ENCODE peak calls at places on chromosomes 6 and 20, in six cellular contexts. One of them, this sample, is unnamed.

GRCh38 chr20:39885975-39886649 is 802.9 kb downstream of the MAFB start:
- DNase-seq in omental fat pad: peak
- DNase-seq in AG09319: peak
- DNase-seq in GM06990: no peak
- DNase-seq in GM13977: peak
- DNase-seq in retinal pigment epithelial cell: peak
- DNase-seq in this sample: peak

GRCh38 chr20:39468703-39469102 is 506.6 kb downstream of the DHX35 start:
- DNase-seq in omental fat pad: no peak
- DNase-seq in AG09319: no peak
- DNase-seq in GM06990: no peak
- DNase-seq in GM13977: no peak
- DNase-seq in retinal pigment epithelial cell: no peak
- DNase-seq in this sample: no peak

GRCh38 chr20:21609221-21609620 is 95.4 kb upstream of the NKX2-2 start:
- DNase-seq in omental fat pad: no peak
- DNase-seq in AG09319: no peak
- DNase-seq in GM06990: no peak
- DNase-seq in GM13977: no peak
- DNase-seq in retinal pigment epithelial cell: no peak
- DNase-seq in this sample: no peak

GRCh38 chr20:22583773-22584629 is at the start of gene FOXA2:
- DNase-seq in omental fat pad: no peak
- DNase-seq in AG09319: no peak
- DNase-seq in GM06990: no peak
- DNase-seq in GM13977: no peak
- DNase-seq in retinal pigment epithelial cell: no peak
- DNase-seq in this sample: peak

GRCh38 chr20:56385130-56385529 is 6.9 kb downstream of the AURKA start:
- DNase-seq in omental fat pad: no peak
- DNase-seq in AG09319: no peak
- DNase-seq in GM06990: no peak
- DNase-seq in GM13977: no peak
- DNase-seq in retinal pigment epithelial cell: no peak
- DNase-seq in this sample: no peak

GRCh38 chr6:70860044-70860443 is 96.8 kb downstream of the B3GAT2 start:
- DNase-seq in omental fat pad: no peak
- DNase-seq in AG09319: no peak
- DNase-seq in GM06990: no peak
- DNase-seq in GM13977: no peak
- DNase-seq in retinal pigment epithelial cell: no peak
- DNase-seq in this sample: no peak

GRCh38 chr6:56334937-56335336 is 87.6 kb upstream of the COL21A1 start:
- DNase-seq in omental fat pad: no peak
- DNase-seq in AG09319: no peak
- DNase-seq in GM06990: no peak
- DNase-seq in GM13977: no peak
- DNase-seq in retinal pigment epithelial cell: no peak
- DNase-seq in this sample: no peak

GRCh38 chr6:121826156-121826810 is 390.8 kb downstream of the GJA1 start:
- DNase-seq in omental fat pad: no peak
- DNase-seq in AG09319: no peak
- DNase-seq in GM06990: no peak
- DNase-seq in GM13977: no peak
- DNase-seq in retinal pigment epithelial cell: peak
- DNase-seq in this sample: no peak

GRCh38 chr6:6631526-6632276 is 43.2 kb downstream of the LY86 start:
- DNase-seq in omental fat pad: no peak
- DNase-seq in AG09319: no peak
- DNase-seq in GM06990: no peak
- DNase-seq in GM13977: no peak
- DNase-seq in retinal pigment epithelial cell: no peak
- DNase-seq in this sample: no peak

GRCh38 chr6:7196019-7196402 is 88.2 kb downstream of the RREB1 start:
- DNase-seq in omental fat pad: no peak
- DNase-seq in AG09319: no peak
- DNase-seq in GM06990: no peak
- DNase-seq in GM13977: no peak
- DNase-seq in retinal pigment epithelial cell: no peak
- DNase-seq in this sample: no peak

GRCh38 chr6:33613146-33613793 is 7.9 kb upstream of the ITPR3 start:
- DNase-seq in omental fat pad: no peak
- DNase-seq in AG09319: no peak
- DNase-seq in GM06990: no peak
- DNase-seq in GM13977: no peak
- DNase-seq in retinal pigment epithelial cell: peak
- DNase-seq in this sample: no peak

GRCh38 chr20:24149881-24150307 is 161.3 kb upstream of the GGTLC1 start:
- DNase-seq in omental fat pad: no peak
- DNase-seq in AG09319: no peak
- DNase-seq in GM06990: no peak
- DNase-seq in GM13977: no peak
- DNase-seq in retinal pigment epithelial cell: no peak
- DNase-seq in this sample: peak

GRCh38 chr20:50536333-50536732 is 26.1 kb downstream of the PTPN1 start:
- DNase-seq in omental fat pad: no peak
- DNase-seq in AG09319: no peak
- DNase-seq in GM06990: no peak
- DNase-seq in GM13977: no peak
- DNase-seq in retinal pigment epithelial cell: peak
- DNase-seq in this sample: no peak

GRCh38 chr6:143529095-143529494 is 17.6 kb upstream of the FUCA2 start:
- DNase-seq in omental fat pad: no peak
- DNase-seq in AG09319: no peak
- DNase-seq in GM06990: no peak
- DNase-seq in GM13977: no peak
- DNase-seq in retinal pigment epithelial cell: no peak
- DNase-seq in this sample: no peak

GRCh38 chr6:101931766-101932165 is 538.3 kb downstream of the GRIK2 start:
- DNase-seq in omental fat pad: no peak
- DNase-seq in AG09319: no peak
- DNase-seq in GM06990: no peak
- DNase-seq in GM13977: no peak
- DNase-seq in retinal pigment epithelial cell: no peak
- DNase-seq in this sample: no peak

GRCh38 chr6:150881911-150882481 is 16.5 kb downstream of the MTHFD1L start:
- DNase-seq in omental fat pad: no peak
- DNase-seq in AG09319: peak
- DNase-seq in GM06990: no peak
- DNase-seq in GM13977: no peak
- DNase-seq in retinal pigment epithelial cell: peak
- DNase-seq in this sample: no peak

GRCh38 chr6:37607949-37608348 is 89.7 kb downstream of the MDGA1 start:
- DNase-seq in omental fat pad: no peak
- DNase-seq in AG09319: no peak
- DNase-seq in GM06990: no peak
- DNase-seq in GM13977: no peak
- DNase-seq in retinal pigment epithelial cell: no peak
- DNase-seq in this sample: no peak

GRCh38 chr6:47098570-47098993 is 56.5 kb upstream of the ADGRF1 start:
- DNase-seq in omental fat pad: no peak
- DNase-seq in AG09319: peak
- DNase-seq in GM06990: no peak
- DNase-seq in GM13977: no peak
- DNase-seq in retinal pigment epithelial cell: no peak
- DNase-seq in this sample: no peak

GRCh38 chr20:18739785-18740184 is 73.8 kb upstream of the SCP2D1 start:
- DNase-seq in omental fat pad: no peak
- DNase-seq in AG09319: peak
- DNase-seq in GM06990: no peak
- DNase-seq in GM13977: no peak
- DNase-seq in retinal pigment epithelial cell: no peak
- DNase-seq in this sample: peak

GRCh38 chr6:15218401-15218800 is 27.5 kb upstream of the JARID2 start:
- DNase-seq in omental fat pad: no peak
- DNase-seq in AG09319: no peak
- DNase-seq in GM06990: no peak
- DNase-seq in GM13977: no peak
- DNase-seq in retinal pigment epithelial cell: no peak
- DNase-seq in this sample: no peak

GRCh38 chr6:33433560-33434191 is 13.8 kb downstream of the SYNGAP1 start:
- DNase-seq in omental fat pad: no peak
- DNase-seq in AG09319: no peak
- DNase-seq in GM06990: no peak
- DNase-seq in GM13977: no peak
- DNase-seq in retinal pigment epithelial cell: no peak
- DNase-seq in this sample: no peak

GRCh38 chr6:54366647-54367327 is 58.5 kb downstream of the TINAG start:
- DNase-seq in omental fat pad: no peak
- DNase-seq in AG09319: no peak
- DNase-seq in GM06990: no peak
- DNase-seq in GM13977: no peak
- DNase-seq in retinal pigment epithelial cell: no peak
- DNase-seq in this sample: no peak

GRCh38 chr6:166747644-166748595 is 120.9 kb upstream of the RPS6KA2 start:
- DNase-seq in omental fat pad: no peak
- DNase-seq in AG09319: no peak
- DNase-seq in GM06990: no peak
- DNase-seq in GM13977: no peak
- DNase-seq in retinal pigment epithelial cell: no peak
- DNase-seq in this sample: no peak

GRCh38 chr6:153437193-153437592 is 306.1 kb upstream of the RGS17 start:
- DNase-seq in omental fat pad: no peak
- DNase-seq in AG09319: no peak
- DNase-seq in GM06990: no peak
- DNase-seq in GM13977: no peak
- DNase-seq in retinal pigment epithelial cell: no peak
- DNase-seq in this sample: no peak

GRCh38 chr6:63467247-63467954 is 104.9 kb upstream of the LOC128125822 start:
- DNase-seq in omental fat pad: no peak
- DNase-seq in AG09319: no peak
- DNase-seq in GM06990: no peak
- DNase-seq in GM13977: no peak
- DNase-seq in retinal pigment epithelial cell: no peak
- DNase-seq in this sample: no peak

GRCh38 chr6:24444588-24444987 is 41.9 kb downstream of the MRS2 start:
- DNase-seq in omental fat pad: no peak
- DNase-seq in AG09319: no peak
- DNase-seq in GM06990: no peak
- DNase-seq in GM13977: no peak
- DNase-seq in retinal pigment epithelial cell: no peak
- DNase-seq in this sample: no peak

GRCh38 chr20:62296724-62297448 is 5.9 kb upstream of the ADRM1 start:
- DNase-seq in omental fat pad: no peak
- DNase-seq in AG09319: no peak
- DNase-seq in GM06990: no peak
- DNase-seq in GM13977: no peak
- DNase-seq in retinal pigment epithelial cell: no peak
- DNase-seq in this sample: no peak

GRCh38 chr6:107956586-107957164 is 1.3 kb downstream of the SEC63 start:
- DNase-seq in omental fat pad: no peak
- DNase-seq in AG09319: no peak
- DNase-seq in GM06990: no peak
- DNase-seq in GM13977: peak
- DNase-seq in retinal pigment epithelial cell: no peak
- DNase-seq in this sample: no peak

GRCh38 chr6:39452306-39452705 is 129.8 kb upstream of the KCNK16 start:
- DNase-seq in omental fat pad: no peak
- DNase-seq in AG09319: no peak
- DNase-seq in GM06990: no peak
- DNase-seq in GM13977: no peak
- DNase-seq in retinal pigment epithelial cell: peak
- DNase-seq in this sample: no peak

GRCh38 chr6:39884696-39885095 is 49.6 kb downstream of the MOCS1 start:
- DNase-seq in omental fat pad: no peak
- DNase-seq in AG09319: no peak
- DNase-seq in GM06990: no peak
- DNase-seq in GM13977: no peak
- DNase-seq in retinal pigment epithelial cell: no peak
- DNase-seq in this sample: no peak

GRCh38 chr20:23998392-23998791 is 9.8 kb upstream of the GGTLC1 start:
- DNase-seq in omental fat pad: no peak
- DNase-seq in AG09319: no peak
- DNase-seq in GM06990: no peak
- DNase-seq in GM13977: no peak
- DNase-seq in retinal pigment epithelial cell: no peak
- DNase-seq in this sample: no peak

GRCh38 chr6:119333707-119334295 is 15.8 kb downstream of the MAN1A1 start:
- DNase-seq in omental fat pad: no peak
- DNase-seq in AG09319: no peak
- DNase-seq in GM06990: no peak
- DNase-seq in GM13977: peak
- DNase-seq in retinal pigment epithelial cell: no peak
- DNase-seq in this sample: no peak
- TF ChIP-seq CTCF in omental fat pad: no peak
- TF ChIP-seq CTCF in AG09319: no peak
- TF ChIP-seq CTCF in GM06990: peak
- TF ChIP-seq CTCF in GM13977: peak
- TF ChIP-seq CTCF in retinal pigment epithelial cell: peak
- TF ChIP-seq CTCF in this sample: peak

GRCh38 chr6:408599-409102 is 17.1 kb downstream of the IRF4 start:
- DNase-seq in omental fat pad: no peak
- DNase-seq in AG09319: no peak
- DNase-seq in GM06990: no peak
- DNase-seq in GM13977: no peak
- DNase-seq in retinal pigment epithelial cell: peak
- DNase-seq in this sample: peak
- TF ChIP-seq CTCF in omental fat pad: no peak
- TF ChIP-seq CTCF in AG09319: peak
- TF ChIP-seq CTCF in GM06990: no peak
- TF ChIP-seq CTCF in GM13977: peak
- TF ChIP-seq CTCF in retinal pigment epithelial cell: peak
- TF ChIP-seq CTCF in this sample: peak

GRCh38 chr6:62283828-62284411 is 2.1 kb downstream of the KHDRBS2 start:
- DNase-seq in omental fat pad: no peak
- DNase-seq in AG09319: no peak
- DNase-seq in GM06990: no peak
- DNase-seq in GM13977: peak
- DNase-seq in retinal pigment epithelial cell: no peak
- DNase-seq in this sample: peak
- TF ChIP-seq CTCF in omental fat pad: no peak
- TF ChIP-seq CTCF in AG09319: peak
- TF ChIP-seq CTCF in GM06990: peak
- TF ChIP-seq CTCF in GM13977: peak
- TF ChIP-seq CTCF in retinal pigment epithelial cell: peak
- TF ChIP-seq CTCF in this sample: peak

DNA sequence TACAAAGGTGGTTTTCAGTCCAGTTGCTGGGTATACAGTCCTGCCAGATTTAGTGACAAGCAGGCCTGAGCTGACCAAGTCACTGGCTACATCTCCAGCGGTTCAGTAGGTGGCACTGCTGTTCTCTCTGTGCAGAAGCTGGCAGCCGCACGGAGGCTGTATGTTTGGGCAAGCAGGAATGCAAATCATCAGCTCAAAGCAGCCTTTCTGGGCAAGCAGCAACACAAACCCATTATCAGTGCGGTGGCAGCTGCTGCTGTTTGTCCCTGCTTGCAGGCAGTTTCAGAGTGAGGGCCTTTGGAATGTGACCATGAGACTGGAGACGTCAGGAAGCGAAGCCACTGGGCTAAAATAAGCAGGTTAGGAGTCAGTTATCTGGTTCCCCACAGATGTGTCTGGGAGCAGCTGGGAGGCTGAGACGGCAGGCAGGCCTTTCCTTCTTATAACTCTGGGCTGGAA is 72.5 kb downstream of the TXLNB start:
- DNase-seq in omental fat pad: peak
- DNase-seq in AG09319: peak
- DNase-seq in GM06990: peak
- DNase-seq in GM13977: peak
- DNase-seq in retinal pigment epithelial cell: peak
- DNase-seq in this sample: peak
- TF ChIP-seq CTCF in omental fat pad: no peak
- TF ChIP-seq CTCF in AG09319: peak
- TF ChIP-seq CTCF in GM06990: peak
- TF ChIP-seq CTCF in GM13977: peak
- TF ChIP-seq CTCF in retinal pigment epithelial cell: peak
- TF ChIP-seq CTCF in this sample: peak